ENCODE peak calls at places on chromosome 16, in five cellular contexts. One of them, this sample, is unnamed.
A peak's percentile ranks its signal among the peaks of the same experiment; 100 is the strongest.

GRCh38 chr16:340370-341091 is 12.0 kb downstream of the AXIN1 start:
- DNase-seq in small intestine: no peak
- DNase-seq in lower lobe of right lung: no peak
- DNase-seq in stomach: no peak
- DNase-seq in IMR-90: no peak
- DNase-seq in this sample: peak; percentile 76

GRCh38 chr16:55426865-55427484 is 52.0 kb upstream of the MMP2 start:
- DNase-seq in stomach: no peak
- DNase-seq in IMR-90: no peak
- DNase-seq in small intestine: no peak
- DNase-seq in lower lobe of right lung: no peak
- DNase-seq in this sample: no peak

GRCh38 chr16:77169650-77170236 is 21.2 kb upstream of the MON1B start:
- DNase-seq in stomach: peak; percentile 47
- DNase-seq in small intestine: peak; percentile 32
- DNase-seq in lower lobe of right lung: no peak
- DNase-seq in IMR-90: peak; percentile 34
- DNase-seq in this sample: no peak

GRCh38 chr16:76796431-76796830 is 394.6 kb upstream of the MON1B start:
- DNase-seq in stomach: no peak
- DNase-seq in lower lobe of right lung: no peak
- DNase-seq in IMR-90: no peak
- DNase-seq in small intestine: no peak
- DNase-seq in this sample: no peak

GRCh38 chr16:87375426-87376135 is 8.0 kb downstream of the FBXO31 start:
- DNase-seq in small intestine: no peak
- DNase-seq in IMR-90: peak; percentile 55
- DNase-seq in lower lobe of right lung: peak; percentile 27
- DNase-seq in stomach: no peak
- DNase-seq in this sample: peak; percentile 25

GRCh38 chr16:47358816-47359215 is 102.0 kb downstream of the ITFG1 start:
- DNase-seq in small intestine: peak; percentile 3
- DNase-seq in IMR-90: peak; percentile 37
- DNase-seq in lower lobe of right lung: no peak
- DNase-seq in stomach: no peak
- DNase-seq in this sample: no peak

GRCh38 chr16:65102326-65102725 is 19.5 kb downstream of the CDH11 start:
- DNase-seq in stomach: no peak
- DNase-seq in lower lobe of right lung: no peak
- DNase-seq in small intestine: no peak
- DNase-seq in IMR-90: no peak
- DNase-seq in this sample: no peak

GRCh38 chr16:72924918-72925630 is 122.9 kb downstream of the ZFHX3 start:
- DNase-seq in IMR-90: no peak
- DNase-seq in small intestine: no peak
- DNase-seq in lower lobe of right lung: no peak
- DNase-seq in stomach: peak; percentile 84
- DNase-seq in this sample: peak; percentile 58

GRCh38 chr16:75341934-75342811 is 90.7 kb upstream of the BCAR1 start:
- DNase-seq in small intestine: peak; percentile 38
- DNase-seq in IMR-90: peak; percentile 65
- DNase-seq in lower lobe of right lung: no peak
- DNase-seq in stomach: no peak
- DNase-seq in this sample: no peak

GRCh38 chr16:87895641-87896141 is 26.4 kb upstream of the SLC7A5 start:
- DNase-seq in small intestine: peak; percentile 57
- DNase-seq in IMR-90: peak; percentile 52
- DNase-seq in lower lobe of right lung: peak; percentile 58
- DNase-seq in stomach: peak; percentile 37
- DNase-seq in this sample: no peak

GRCh38 chr16:35574454-35575431 is 2115.3 kb downstream of the TP53TG3F start:
- DNase-seq in lower lobe of right lung: no peak
- DNase-seq in small intestine: no peak
- DNase-seq in IMR-90: no peak
- DNase-seq in stomach: no peak
- DNase-seq in this sample: no peak

GRCh38 chr16:82761236-82761635 is 134.5 kb downstream of the CDH13 start:
- DNase-seq in small intestine: no peak
- DNase-seq in lower lobe of right lung: peak; percentile 48
- DNase-seq in IMR-90: peak; percentile 74
- DNase-seq in stomach: peak; percentile 30
- DNase-seq in this sample: no peak

GRCh38 chr16:80720759-80721470 is 83.5 kb downstream of the CDYL2 start:
- DNase-seq in small intestine: no peak
- DNase-seq in IMR-90: no peak
- DNase-seq in lower lobe of right lung: no peak
- DNase-seq in stomach: no peak
- DNase-seq in this sample: no peak

GRCh38 chr16:546909-547770 is 13.1 kb upstream of the PRR35 start:
- DNase-seq in small intestine: peak; percentile 70
- DNase-seq in lower lobe of right lung: peak; percentile 78
- DNase-seq in stomach: peak; percentile 78
- DNase-seq in IMR-90: peak; percentile 16
- DNase-seq in this sample: peak; percentile 94

DNA sequence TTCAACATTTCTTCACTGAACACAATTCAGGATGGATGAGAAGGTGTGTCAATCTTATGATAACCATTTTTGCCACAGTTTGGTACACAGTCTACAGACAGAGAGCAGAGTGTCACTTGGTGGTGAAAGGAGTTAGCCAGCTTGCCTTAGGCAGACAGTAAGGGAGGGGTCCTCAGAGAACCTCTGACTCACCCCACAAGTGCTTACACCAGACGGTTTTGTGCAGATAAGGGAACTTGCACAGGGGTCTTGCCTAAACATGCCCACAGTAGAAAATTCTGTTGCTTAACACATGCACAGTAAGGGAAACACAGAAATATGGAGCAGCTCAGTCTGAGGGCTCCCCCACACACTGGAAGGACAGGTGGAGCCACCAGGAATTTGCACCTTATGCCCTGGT is 204.5 kb upstream of the CDH8 start:
- DNase-seq in IMR-90: no peak
- DNase-seq in stomach: no peak
- DNase-seq in small intestine: no peak
- DNase-seq in lower lobe of right lung: no peak
- DNase-seq in this sample: no peak
- H3K27ac ChIP-seq in IMR-90: no peak overlapping the region
- H3K27ac ChIP-seq in stomach: no peak overlapping the region
- H3K27ac ChIP-seq in small intestine: no peak overlapping the region
- H3K27ac ChIP-seq in lower lobe of right lung: no peak overlapping the region
- H3K27ac ChIP-seq in this sample: no peak overlapping the region

GRCh38 chr16:31061813-31062440 is 12.1 kb downstream of the ZNF668 start:
- DNase-seq in lower lobe of right lung: peak; percentile 45
- DNase-seq in stomach: no peak
- DNase-seq in IMR-90: no peak
- DNase-seq in small intestine: no peak
- DNase-seq in this sample: no peak

GRCh38 chr16:31061126-31061812 is 12.8 kb downstream of the ZNF668 start:
- DNase-seq in stomach: no peak
- DNase-seq in IMR-90: no peak
- DNase-seq in lower lobe of right lung: no peak
- DNase-seq in small intestine: no peak
- DNase-seq in this sample: no peak

GRCh38 chr16:31064882-31065461 is 9.1 kb downstream of the ZNF668 start:
- DNase-seq in IMR-90: peak; percentile 97
- DNase-seq in stomach: no peak
- DNase-seq in lower lobe of right lung: no peak
- DNase-seq in small intestine: no peak
- DNase-seq in this sample: no peak

GRCh38 chr16:31063843-31064611 is 10.0 kb downstream of the ZNF668 start:
- DNase-seq in lower lobe of right lung: peak; percentile 44
- DNase-seq in small intestine: no peak
- DNase-seq in stomach: no peak
- DNase-seq in IMR-90: no peak
- DNase-seq in this sample: no peak

GRCh38 chr16:31063495-31063842 is 10.6 kb downstream of the ZNF668 start:
- DNase-seq in small intestine: no peak
- DNase-seq in IMR-90: no peak
- DNase-seq in stomach: no peak
- DNase-seq in lower lobe of right lung: no peak
- DNase-seq in this sample: no peak
- H3K27ac ChIP-seq in small intestine: no peak overlapping the region
- H3K27ac ChIP-seq in IMR-90: no peak overlapping the region
- H3K27ac ChIP-seq in stomach: peak overlapping the region; percentile 59
- H3K27ac ChIP-seq in lower lobe of right lung: no peak overlapping the region
- H3K27ac ChIP-seq in this sample: peak overlapping the region; percentile 68

GRCh38 chr16:62638964-62639861 is 603.0 kb upstream of the CDH8 start:
- DNase-seq in stomach: no peak
- DNase-seq in IMR-90: no peak
- DNase-seq in lower lobe of right lung: no peak
- DNase-seq in small intestine: no peak
- DNase-seq in this sample: no peak

GRCh38 chr16:62644030-62644812 is 608.0 kb upstream of the CDH8 start:
- DNase-seq in lower lobe of right lung: no peak
- DNase-seq in IMR-90: no peak
- DNase-seq in small intestine: no peak
- DNase-seq in stomach: no peak
- DNase-seq in this sample: no peak

GRCh38 chr16:62642677-62643076 is 606.4 kb upstream of the CDH8 start:
- DNase-seq in stomach: no peak
- DNase-seq in lower lobe of right lung: no peak
- DNase-seq in small intestine: no peak
- DNase-seq in IMR-90: no peak
- DNase-seq in this sample: no peak

GRCh38 chr16:62639890-62640289 is 603.7 kb upstream of the CDH8 start:
- DNase-seq in IMR-90: no peak
- DNase-seq in lower lobe of right lung: no peak
- DNase-seq in stomach: no peak
- DNase-seq in small intestine: no peak
- DNase-seq in this sample: no peak

GRCh38 chr16:62638324-62638911 is 602.2 kb upstream of the CDH8 start:
- DNase-seq in small intestine: no peak
- DNase-seq in stomach: no peak
- DNase-seq in lower lobe of right lung: no peak
- DNase-seq in IMR-90: no peak
- DNase-seq in this sample: no peak
- H3K27ac ChIP-seq in small intestine: no peak overlapping the region
- H3K27ac ChIP-seq in stomach: no peak overlapping the region
- H3K27ac ChIP-seq in lower lobe of right lung: no peak overlapping the region
- H3K27ac ChIP-seq in IMR-90: no peak overlapping the region
- H3K27ac ChIP-seq in this sample: no peak overlapping the region

GRCh38 chr16:85514295-85514600 is 98.9 kb upstream of the GSE1 start:
- DNase-seq in small intestine: no peak
- DNase-seq in stomach: no peak
- DNase-seq in lower lobe of right lung: peak; percentile 80
- DNase-seq in IMR-90: peak; percentile 68
- DNase-seq in this sample: no peak
- H3K27ac ChIP-seq in small intestine: peak overlapping the region; percentile 15
- H3K27ac ChIP-seq in stomach: peak overlapping the region; percentile 80
- H3K27ac ChIP-seq in lower lobe of right lung: peak overlapping the region; percentile 85
- H3K27ac ChIP-seq in IMR-90: peak overlapping the region; percentile 88
- H3K27ac ChIP-seq in this sample: no peak overlapping the region

This sample was measured in spleen.